ENCODE peak calls at places on chromosomes 4 and X, in seven cellular contexts. P is A172, A is bronchial epithelial cell, X is foreskin keratinocyte, E is dorsolateral prefrontal cortex, D is AG09319, V is T1000. K is an unnamed sample.

GRCh38 chrX:67734111-67734753 is 190.4 kb downstream of the AR start:
- DNase-seq in V (no peak), D (no peak), P (no peak), E (no peak), X (no peak), A (no peak), K (no peak)

GRCh38 chr4:121108557-121108956 is 36.2 kb upstream of the NDNF start:
- DNase-seq in P (no peak), X (no peak), V (no peak), E (no peak), D (no peak), A (no peak), K (no peak)

GRCh38 chr4:76897522-76898384 is at the start of gene SOWAHB:
- DNase-seq in P (no peak), V (no peak), X (no peak), D (no peak), A (peak; percentile 59), E (peak; percentile 36), K (no peak)

GRCh38 chr4:38381788-38382187 is 282.2 kb upstream of the KLF3 start:
- DNase-seq in V (no peak), X (no peak), A (no peak), E (no peak), P (no peak), D (peak; percentile 72), K (no peak)

GRCh38 chrX:20477836-20478532 is 211.3 kb upstream of the RPS6KA3 start:
- DNase-seq in P (no peak), V (no peak), E (no peak), X (no peak), D (no peak), A (no peak), K (no peak)

GRCh38 chrX:100445593-100445992 is 35.5 kb upstream of the PCDH19 start:
- DNase-seq in E (no peak), D (no peak), A (peak; percentile 57), V (no peak), P (no peak), X (peak; percentile 17), K (no peak)

GRCh38 chrX:130482871-130483270 is 81.1 kb downstream of the RBMX2 start:
- DNase-seq in D (no peak), E (no peak), X (no peak), V (no peak), A (no peak), P (no peak), K (no peak)

GRCh38 chr4:152310223-152310622 is 225.7 kb downstream of the FBXW7 start:
- DNase-seq in P (peak; percentile 63), V (peak; percentile 31), D (peak; percentile 36), E (no peak), A (peak; percentile 35), X (peak; percentile 84), K (no peak)

GRCh38 chr4:110418641-110419040 is 57.3 kb upstream of the ENPEP start:
- DNase-seq in P (no peak), V (no peak), D (no peak), X (no peak), E (no peak), A (no peak), K (no peak)

GRCh38 chrX:13597928-13598327 is 28.5 kb downstream of the EGFL6 start:
- DNase-seq in E (no peak), V (no peak), A (no peak), P (no peak), X (no peak), D (peak; percentile 57), K (no peak)

GRCh38 chr4:124610214-124610613 is 102.3 kb downstream of the ANKRD50 start:
- DNase-seq in V (no peak), P (no peak), E (no peak), X (peak; percentile 78), D (no peak), A (peak; percentile 82), K (no peak)

GRCh38 chrX:51743179-51743957 is at the start of gene GSPT2:
- DNase-seq in A (peak; percentile 35), V (peak; percentile 45), E (peak; percentile 76), D (peak; percentile 36), P (peak; percentile 52), X (peak; percentile 38), K (peak; percentile 68)

GRCh38 chr4:47913328-47913727 is 1.1 kb downstream of the NFXL1 start:
- DNase-seq in V (no peak), X (peak; percentile 59), P (peak; percentile 28), E (no peak), D (no peak), A (peak; percentile 55), K (no peak)

GRCh38 chrX:49249071-49249470 is 13.8 kb downstream of the CCDC22 start:
- DNase-seq in A (no peak), E (no peak), P (no peak), X (no peak), V (no peak), D (no peak), K (no peak)

GRCh38 chr4:61805979-61806378 is 605.9 kb downstream of the ADGRL3 start:
- DNase-seq in V (no peak), E (no peak), P (peak; percentile 21), X (peak; percentile 18), D (no peak), A (peak; percentile 28), K (no peak)

GRCh38 chr4:2891294-2891693 is 47.6 kb downstream of the ADD1 start:
- DNase-seq in P (peak; percentile 5), X (peak; percentile 45), A (peak; percentile 49), E (no peak), D (no peak), V (no peak), K (no peak)

GRCh38 chr4:177079327-177079726 is 230.3 kb upstream of the NEIL3 start:
- DNase-seq in D (no peak), P (peak; percentile 32), A (peak; percentile 8), E (no peak), X (no peak), V (no peak), K (no peak)

GRCh38 chr4:7388627-7389026 is 46.1 kb downstream of the PSAPL1 start:
- DNase-seq in E (peak; percentile 26), D (no peak), V (no peak), X (no peak), A (no peak), P (no peak), K (no peak)

GRCh38 chr4:10115657-10116624 is 658 bp downstream of the WDR1 start:
- DNase-seq in P (peak; percentile 59), D (no peak), E (no peak), A (peak; percentile 53), X (peak; percentile 62), V (no peak), K (no peak)

GRCh38 chr4:123856689-123857545 is 460.3 kb downstream of the SPRY1 start:
- DNase-seq in D (no peak), X (no peak), P (no peak), V (no peak), A (peak; percentile 38), E (no peak), K (no peak)

GRCh38 chrX:121254336-121254735 is 206.9 kb downstream of the GLUD2 start:
- DNase-seq in X (no peak), A (no peak), P (no peak), E (no peak), D (no peak), V (no peak), K (no peak)

GRCh38 chrX:66680451-66680850 is 41.6 kb upstream of the EDA2R start:
- DNase-seq in A (peak; percentile 57), P (no peak), X (peak; percentile 42), E (no peak), V (no peak), D (no peak), K (no peak)